ENCODE peak calls at places on chromosomes 7 and 10, in eight cellular contexts. One of them, this sample, is unnamed.

GRCh38 chr7:77306231-77307067 is 106.8 kb upstream of the FGL2 start:
- DNase-seq in foreskin fibroblast: no peak
- DNase-seq in GM23338: no peak
- DNase-seq in HFFc6: no peak
- DNase-seq in right lobe of liver: no peak
- DNase-seq in K562: no peak
- DNase-seq in AG09319: no peak
- DNase-seq in GM10248: no peak
- DNase-seq in this sample: no peak

GRCh38 chr7:47557986-47558670 is 23.8 kb downstream of the TNS3 start:
- DNase-seq in AG09319: no peak
- DNase-seq in GM10248: no peak
- DNase-seq in GM23338: peak
- DNase-seq in HFFc6: no peak
- DNase-seq in foreskin fibroblast: no peak
- DNase-seq in K562: no peak
- DNase-seq in right lobe of liver: no peak
- DNase-seq in this sample: no peak

GRCh38 chr7:50739744-50740455 is 42.8 kb downstream of the GRB10 start:
- DNase-seq in GM23338: peak
- DNase-seq in AG09319: no peak
- DNase-seq in right lobe of liver: no peak
- DNase-seq in K562: no peak
- DNase-seq in GM10248: no peak
- DNase-seq in foreskin fibroblast: peak
- DNase-seq in HFFc6: no peak
- DNase-seq in this sample: no peak

GRCh38 chr7:116673504-116673865 is 1.5 kb downstream of the MET start:
- DNase-seq in HFFc6: no peak
- DNase-seq in AG09319: no peak
- DNase-seq in foreskin fibroblast: no peak
- DNase-seq in right lobe of liver: no peak
- DNase-seq in GM10248: no peak
- DNase-seq in GM23338: no peak
- DNase-seq in K562: no peak
- DNase-seq in this sample: no peak

GRCh38 chr10:5663692-5664427 is 2.5 kb downstream of the ASB13 start:
- DNase-seq in AG09319: no peak
- DNase-seq in foreskin fibroblast: no peak
- DNase-seq in right lobe of liver: no peak
- DNase-seq in HFFc6: no peak
- DNase-seq in GM23338: peak
- DNase-seq in K562: no peak
- DNase-seq in GM10248: no peak
- DNase-seq in this sample: no peak

GRCh38 chr10:130516141-130516540 is 379.9 kb downstream of the GLRX3 start:
- DNase-seq in GM10248: no peak
- DNase-seq in HFFc6: no peak
- DNase-seq in foreskin fibroblast: no peak
- DNase-seq in right lobe of liver: no peak
- DNase-seq in AG09319: no peak
- DNase-seq in GM23338: no peak
- DNase-seq in K562: no peak
- DNase-seq in this sample: no peak

GRCh38 chr7:8274589-8274988 is 12.6 kb upstream of the ICA1 start:
- DNase-seq in GM23338: no peak
- DNase-seq in HFFc6: no peak
- DNase-seq in right lobe of liver: no peak
- DNase-seq in foreskin fibroblast: no peak
- DNase-seq in AG09319: no peak
- DNase-seq in K562: no peak
- DNase-seq in GM10248: no peak
- DNase-seq in this sample: no peak

GRCh38 chr10:111546216-111546615 is 469.4 kb downstream of the ADRA2A start:
- DNase-seq in right lobe of liver: no peak
- DNase-seq in K562: no peak
- DNase-seq in GM23338: no peak
- DNase-seq in AG09319: no peak
- DNase-seq in GM10248: no peak
- DNase-seq in foreskin fibroblast: no peak
- DNase-seq in HFFc6: no peak
- DNase-seq in this sample: no peak

GRCh38 chr10:61642692-61643091 is 20.0 kb upstream of the CABCOCO1 start:
- DNase-seq in foreskin fibroblast: peak
- DNase-seq in GM10248: no peak
- DNase-seq in GM23338: no peak
- DNase-seq in HFFc6: peak
- DNase-seq in K562: no peak
- DNase-seq in AG09319: no peak
- DNase-seq in right lobe of liver: no peak
- DNase-seq in this sample: no peak

GRCh38 chr10:96093948-96094347 is 36.1 kb upstream of the ZNF518A start:
- DNase-seq in right lobe of liver: no peak
- DNase-seq in AG09319: no peak
- DNase-seq in K562: no peak
- DNase-seq in HFFc6: no peak
- DNase-seq in foreskin fibroblast: no peak
- DNase-seq in GM23338: no peak
- DNase-seq in GM10248: no peak
- DNase-seq in this sample: no peak

GRCh38 chr7:150951521-150951920 is 26.6 kb downstream of the KCNH2 start:
- DNase-seq in right lobe of liver: no peak
- DNase-seq in K562: no peak
- DNase-seq in foreskin fibroblast: no peak
- DNase-seq in GM10248: no peak
- DNase-seq in GM23338: no peak
- DNase-seq in HFFc6: no peak
- DNase-seq in AG09319: no peak
- DNase-seq in this sample: no peak

GRCh38 chr7:87474533-87475358 is 734 bp downstream of the ABCB4 start:
- DNase-seq in right lobe of liver: no peak
- DNase-seq in HFFc6: peak
- DNase-seq in AG09319: no peak
- DNase-seq in GM23338: peak
- DNase-seq in K562: no peak
- DNase-seq in GM10248: peak
- DNase-seq in foreskin fibroblast: peak
- DNase-seq in this sample: peak

GRCh38 chr10:34655286-34656170 is 159.6 kb downstream of the PARD3 start:
- DNase-seq in foreskin fibroblast: peak
- DNase-seq in K562: peak
- DNase-seq in GM10248: peak
- DNase-seq in right lobe of liver: no peak
- DNase-seq in GM23338: peak
- DNase-seq in AG09319: peak
- DNase-seq in HFFc6: peak
- DNase-seq in this sample: peak

GRCh38 chr10:49611166-49611814 is 1.2 kb downstream of the SLC18A3 start:
- DNase-seq in GM23338: peak
- DNase-seq in HFFc6: no peak
- DNase-seq in foreskin fibroblast: peak
- DNase-seq in AG09319: no peak
- DNase-seq in GM10248: no peak
- DNase-seq in K562: no peak
- DNase-seq in right lobe of liver: no peak
- DNase-seq in this sample: no peak

GRCh38 chr7:88485811-88486210 is 179.1 kb upstream of the STEAP4 start:
- DNase-seq in right lobe of liver: no peak
- DNase-seq in foreskin fibroblast: no peak
- DNase-seq in GM10248: no peak
- DNase-seq in GM23338: no peak
- DNase-seq in K562: no peak
- DNase-seq in AG09319: no peak
- DNase-seq in HFFc6: no peak
- DNase-seq in this sample: no peak

GRCh38 chr10:63133787-63134557 is 844 bp downstream of the NRBF2 start:
- DNase-seq in HFFc6: peak
- DNase-seq in GM10248: peak
- DNase-seq in foreskin fibroblast: peak
- DNase-seq in K562: no peak
- DNase-seq in GM23338: peak
- DNase-seq in AG09319: no peak
- DNase-seq in right lobe of liver: no peak
- DNase-seq in this sample: no peak

GRCh38 chr10:63129888-63130287 is 3.2 kb upstream of the NRBF2 start:
- DNase-seq in foreskin fibroblast: no peak
- DNase-seq in right lobe of liver: no peak
- DNase-seq in K562: no peak
- DNase-seq in GM10248: no peak
- DNase-seq in AG09319: no peak
- DNase-seq in HFFc6: no peak
- DNase-seq in GM23338: peak
- DNase-seq in this sample: no peak

GRCh38 chr10:63132651-63133055 is 475 bp upstream of the NRBF2 start:
- DNase-seq in K562: no peak
- DNase-seq in GM10248: no peak
- DNase-seq in right lobe of liver: no peak
- DNase-seq in foreskin fibroblast: no peak
- DNase-seq in GM23338: no peak
- DNase-seq in HFFc6: no peak
- DNase-seq in AG09319: no peak
- DNase-seq in this sample: no peak

GRCh38 chr10:63137306-63137705 is 4.2 kb downstream of the NRBF2 start:
- DNase-seq in GM10248: no peak
- DNase-seq in right lobe of liver: peak
- DNase-seq in K562: no peak
- DNase-seq in AG09319: no peak
- DNase-seq in GM23338: no peak
- DNase-seq in HFFc6: no peak
- DNase-seq in foreskin fibroblast: peak
- DNase-seq in this sample: no peak

DNA sequence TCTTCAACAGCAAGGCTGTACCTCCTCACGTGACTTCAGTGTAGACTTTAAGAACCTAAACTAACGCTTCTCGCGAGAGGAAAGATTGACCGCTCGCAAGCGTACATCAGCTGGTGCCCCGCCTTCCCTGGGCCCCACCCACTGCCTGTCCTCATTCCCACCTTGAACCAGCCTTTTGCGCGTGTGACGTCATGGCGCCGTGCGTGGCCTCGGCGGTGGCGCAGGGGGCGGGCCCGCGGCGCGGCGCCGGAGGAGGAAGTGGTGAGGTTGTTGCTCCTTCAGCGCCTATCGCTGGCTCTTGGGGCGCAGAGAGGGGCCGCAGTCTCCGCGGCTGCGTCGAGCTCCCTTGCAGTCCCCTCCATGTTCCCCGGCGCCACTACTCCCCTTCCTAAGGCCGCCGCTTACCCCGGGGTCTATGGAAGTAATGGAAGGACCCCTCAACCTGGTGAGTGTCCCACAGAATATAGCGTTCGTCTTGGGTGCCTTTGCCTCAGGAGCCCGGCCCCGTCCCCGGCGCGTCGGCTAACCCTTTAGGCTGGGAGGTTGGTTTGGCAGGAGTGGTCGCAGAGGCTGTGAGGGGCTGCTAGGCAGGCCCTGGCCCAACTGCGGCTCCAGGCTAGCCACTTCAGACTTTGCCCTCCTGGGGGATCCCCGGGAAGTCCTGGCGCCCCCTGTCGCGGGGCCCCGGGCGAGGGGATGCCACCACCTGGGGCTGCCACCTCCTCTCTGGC is at the start of gene NRBF2:
- DNase-seq in HFFc6: peak
- DNase-seq in foreskin fibroblast: peak
- DNase-seq in right lobe of liver: peak
- DNase-seq in GM10248: peak
- DNase-seq in K562: peak
- DNase-seq in GM23338: peak
- DNase-seq in AG09319: peak
- DNase-seq in this sample: peak
- TF ChIP-seq CTCF in HFFc6: peak
- TF ChIP-seq CTCF in foreskin fibroblast: peak
- TF ChIP-seq CTCF in right lobe of liver: no peak
- TF ChIP-seq CTCF in GM10248: no peak
- TF ChIP-seq CTCF in K562: peak
- TF ChIP-seq CTCF in GM23338: peak
- TF ChIP-seq CTCF in AG09319: peak
- TF ChIP-seq CTCF in this sample: peak

DNA sequence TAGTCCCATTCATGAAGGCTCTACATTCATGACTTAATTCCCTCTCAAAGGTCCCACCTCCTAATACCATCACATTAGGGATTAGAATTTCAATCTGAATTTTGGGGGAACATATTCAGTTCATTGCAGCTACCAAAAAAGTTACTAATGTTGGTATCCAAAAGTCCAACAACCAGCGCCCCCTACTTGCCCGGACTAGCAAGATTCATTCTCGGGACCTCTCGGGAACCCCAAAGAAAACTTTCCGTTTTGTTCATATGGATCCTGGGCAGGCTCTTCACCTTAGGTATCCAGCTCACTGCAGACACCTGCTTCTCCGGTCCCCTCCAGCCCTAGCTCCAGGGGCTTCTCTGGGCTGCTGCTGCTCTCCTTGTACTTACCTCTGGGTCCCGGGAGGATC is 8.9 kb upstream of the GRK5 start:
- DNase-seq in K562: peak
- DNase-seq in right lobe of liver: no peak
- DNase-seq in GM23338: peak
- DNase-seq in GM10248: peak
- DNase-seq in AG09319: no peak
- DNase-seq in HFFc6: no peak
- DNase-seq in foreskin fibroblast: peak
- DNase-seq in this sample: no peak
- TF ChIP-seq CTCF in K562: peak
- TF ChIP-seq CTCF in right lobe of liver: peak
- TF ChIP-seq CTCF in GM23338: peak
- TF ChIP-seq CTCF in GM10248: peak
- TF ChIP-seq CTCF in AG09319: peak
- TF ChIP-seq CTCF in HFFc6: peak
- TF ChIP-seq CTCF in foreskin fibroblast: peak
- TF ChIP-seq CTCF in this sample: peak

DNA sequence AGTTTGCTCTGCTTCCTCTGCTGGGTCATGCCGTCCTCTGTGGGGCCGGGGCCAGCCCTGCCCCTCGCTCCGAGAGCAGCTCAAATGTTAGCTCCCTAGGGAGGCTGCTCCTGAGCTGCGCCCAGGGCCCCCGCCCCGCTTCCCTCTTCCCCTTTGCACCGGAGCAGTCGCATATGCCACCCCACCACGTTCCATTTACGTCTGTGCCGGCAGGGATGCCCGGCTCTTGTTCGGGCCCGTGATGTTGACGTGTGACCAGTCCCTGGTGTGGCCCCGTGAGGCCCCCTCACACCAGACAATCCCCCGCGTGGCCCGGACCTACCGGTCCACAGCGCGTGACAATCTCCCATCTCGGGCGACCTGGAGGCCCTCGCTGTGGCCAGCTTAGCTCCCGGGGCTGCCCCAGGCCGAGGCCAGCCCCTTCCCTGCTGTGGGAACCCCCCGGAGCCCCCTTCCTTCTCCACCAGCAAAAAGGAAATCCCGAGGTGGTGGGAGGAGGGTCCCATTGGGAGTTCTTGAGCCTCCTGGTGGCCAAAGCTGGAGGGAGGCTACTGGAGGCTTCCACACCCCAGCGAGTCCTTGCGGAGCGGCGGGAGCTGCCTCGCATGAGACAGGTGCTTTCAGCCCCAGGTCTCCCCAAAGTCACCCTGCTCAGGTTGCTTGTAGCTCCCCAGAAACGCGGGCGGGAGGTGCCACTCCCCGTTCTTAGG is 15.2 kb downstream of the FAM20C start:
- DNase-seq in right lobe of liver: no peak
- DNase-seq in foreskin fibroblast: no peak
- DNase-seq in HFFc6: no peak
- DNase-seq in GM23338: peak
- DNase-seq in AG09319: no peak
- DNase-seq in GM10248: no peak
- DNase-seq in K562: no peak
- DNase-seq in this sample: no peak
- TF ChIP-seq CTCF in right lobe of liver: no peak
- TF ChIP-seq CTCF in foreskin fibroblast: peak
- TF ChIP-seq CTCF in HFFc6: peak
- TF ChIP-seq CTCF in GM23338: peak
- TF ChIP-seq CTCF in AG09319: peak
- TF ChIP-seq CTCF in GM10248: no peak
- TF ChIP-seq CTCF in K562: peak
- TF ChIP-seq CTCF in this sample: peak

GRCh38 chr7:28296571-28297483 is 115.5 kb upstream of the CREB5 start:
- DNase-seq in GM10248: no peak
- DNase-seq in right lobe of liver: peak
- DNase-seq in foreskin fibroblast: peak
- DNase-seq in HFFc6: no peak
- DNase-seq in AG09319: no peak
- DNase-seq in GM23338: peak
- DNase-seq in K562: peak
- DNase-seq in this sample: no peak
- TF ChIP-seq CTCF in GM10248: peak
- TF ChIP-seq CTCF in right lobe of liver: peak
- TF ChIP-seq CTCF in foreskin fibroblast: peak
- TF ChIP-seq CTCF in HFFc6: peak
- TF ChIP-seq CTCF in AG09319: peak
- TF ChIP-seq CTCF in GM23338: peak
- TF ChIP-seq CTCF in K562: peak
- TF ChIP-seq CTCF in this sample: peak